ENCODE peak calls at places on chromosome 20, in six cellular contexts. Z, J, M, S, Y and K are unnamed samples.

GRCh38 chr20:58349586-58349985 is 39.4 kb upstream of the VAPB start:
- DNase-seq in M (no peak), Y (peak; percentile 94), S (no peak), J (no peak), Z (no peak), K (no peak)

GRCh38 chr20:33791959-33792597 is 19.1 kb upstream of the CHMP4B start:
- DNase-seq in Y (peak; percentile 62), J (no peak), M (peak; percentile 43), Z (peak; percentile 59), S (no peak), K (no peak)

GRCh38 chr20:7650481-7650880 is 289.8 kb downstream of the HAO1 start:
- DNase-seq in S (no peak), Y (peak; percentile 84), J (no peak), Z (no peak), M (peak; percentile 41), K (no peak)

GRCh38 chr20:43949741-43950618 is 35.3 kb downstream of the TOX2 start:
- DNase-seq in M (no peak), S (no peak), Y (no peak), J (no peak), Z (no peak), K (no peak)

GRCh38 chr20:19726126-19726525 is 31.9 kb upstream of the RIN2 start:
- DNase-seq in M (no peak), Y (peak; percentile 59), Z (no peak), S (no peak), J (no peak), K (no peak)

GRCh38 chr20:20732641-20733040 is 20.2 kb upstream of the RALGAPA2 start:
- DNase-seq in M (no peak), J (no peak), S (no peak), Z (no peak), Y (no peak), K (no peak)

GRCh38 chr20:51541189-51542032 is 1.1 kb downstream of the NFATC2 start:
- DNase-seq in S (peak; percentile 73), Y (no peak), J (peak; percentile 85), M (peak; percentile 92), Z (peak; percentile 83), K (no peak)

GRCh38 chr20:19964289-19965263 is 52.6 kb upstream of the NAA20 start:
- DNase-seq in S (no peak), M (no peak), Z (peak; percentile 81), J (peak; percentile 73), Y (peak; percentile 83), K (no peak)

GRCh38 chr20:11054266-11055025 is 380.6 kb upstream of the JAG1 start:
- DNase-seq in Y (no peak), J (no peak), S (no peak), Z (no peak), M (no peak), K (no peak)

GRCh38 chr20:44601801-44602204 is 19.4 kb downstream of the PKIG start:
- DNase-seq in J (no peak), Y (no peak), S (no peak), M (peak; percentile 88), Z (peak; percentile 34), K (no peak)

GRCh38 chr20:38098952-38099351 is 65.4 kb downstream of the RPRD1B start:
- DNase-seq in S (no peak), Z (no peak), M (no peak), Y (no peak), J (no peak), K (no peak)

GRCh38 chr20:18702736-18703135 is 110.8 kb upstream of the SCP2D1 start:
- DNase-seq in M (peak; percentile 6), Z (no peak), J (no peak), Y (no peak), S (no peak), K (no peak)

GRCh38 chr20:6818033-6818808 is 50.7 kb downstream of the BMP2 start:
- DNase-seq in M (no peak), Y (no peak), S (no peak), Z (no peak), J (no peak), K (no peak)

GRCh38 chr20:58485326-58485725 is 29.9 kb downstream of the APCDD1L start:
- DNase-seq in J (no peak), M (no peak), Z (no peak), S (no peak), Y (no peak), K (no peak)

GRCh38 chr20:49603209-49603627 is 35.3 kb upstream of the PTGIS start:
- DNase-seq in S (no peak), J (no peak), M (peak; percentile 37), Y (peak; percentile 43), Z (peak; percentile 59), K (no peak)

GRCh38 chr20:23867152-23867776 is 12.3 kb downstream of the CST5 start:
- DNase-seq in Z (no peak), Y (no peak), S (no peak), M (no peak), J (no peak), K (no peak)

GRCh38 chr20:62392077-62392418 is 5.1 kb downstream of the RPS21 start:
- DNase-seq in M (no peak), Z (no peak), J (no peak), S (no peak), Y (no peak), K (no peak)

GRCh38 chr20:62391165-62392076 is 4.5 kb downstream of the RPS21 start:
- DNase-seq in M (no peak), J (no peak), Y (no peak), S (no peak), Z (no peak), K (no peak)

GRCh38 chr20:62388839-62389600 is 2.1 kb downstream of the RPS21 start:
- DNase-seq in Z (no peak), J (no peak), S (no peak), Y (no peak), M (no peak), K (no peak)

GRCh38 chr20:62389601-62390087 is 2.7 kb downstream of the RPS21 start:
- DNase-seq in Z (no peak), J (no peak), Y (no peak), S (no peak), M (no peak), K (no peak)

GRCh38 chr20:62390306-62391164 is 3.6 kb downstream of the RPS21 start:
- DNase-seq in S (no peak), Z (no peak), Y (no peak), J (no peak), M (no peak), K (no peak)
- H3K36me3 ChIP-seq in S (peaks cover 24% of the 10 kb centered on the region), Z (peaks cover 7% of the 10 kb centered on the region), Y (peaks cover 27% of the 10 kb centered on the region), J (no peaks in the 10 kb centered on the region), M (no peaks in the 10 kb centered on the region), K (peaks cover 30% of the 10 kb centered on the region)

DNA sequence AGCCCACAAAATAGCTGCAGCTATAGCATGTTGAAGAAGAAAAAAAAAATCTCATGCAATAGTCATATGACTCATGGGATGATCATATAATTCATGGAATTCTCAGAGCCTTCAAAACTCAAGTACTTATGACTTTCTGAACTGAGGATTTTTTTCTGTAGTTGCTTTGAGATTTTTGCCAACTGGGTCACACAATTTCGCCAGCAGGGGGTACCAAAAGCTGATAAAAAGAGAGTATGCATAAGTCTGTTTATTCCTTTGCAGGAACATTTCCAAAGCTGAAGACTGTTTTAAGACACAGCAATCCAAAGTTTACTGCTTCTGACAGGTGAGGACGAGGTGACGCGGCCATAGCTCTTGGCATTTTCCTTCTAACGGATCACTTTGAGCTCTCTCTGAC is 586.1 kb upstream of the CHD6 start:
- DNase-seq in S (no peak), J (no peak), Z (peak; percentile 39), M (peak; percentile 19), Y (no peak), K (no peak)
- TF ChIP-seq CTCF in S (no peak), J (no peak), Z (peak; percentile 47), M (peak; percentile 35), Y (peak; percentile 14), K (no peak)

GRCh38 chr20:34922654-34923381 is 32.8 kb downstream of the GSS start:
- DNase-seq in S (no peak), Y (peak; percentile 95), J (peak; percentile 34), Z (no peak), M (peak; percentile 28), K (no peak)
- H3K36me3 ChIP-seq in S (peaks cover 41% of the 10 kb centered on the region), Y (peaks cover 59% of the 10 kb centered on the region), J (no peaks in the 10 kb centered on the region), Z (no peaks in the 10 kb centered on the region), M (no peaks in the 10 kb centered on the region), K (no peaks in the 10 kb centered on the region)

DNA sequence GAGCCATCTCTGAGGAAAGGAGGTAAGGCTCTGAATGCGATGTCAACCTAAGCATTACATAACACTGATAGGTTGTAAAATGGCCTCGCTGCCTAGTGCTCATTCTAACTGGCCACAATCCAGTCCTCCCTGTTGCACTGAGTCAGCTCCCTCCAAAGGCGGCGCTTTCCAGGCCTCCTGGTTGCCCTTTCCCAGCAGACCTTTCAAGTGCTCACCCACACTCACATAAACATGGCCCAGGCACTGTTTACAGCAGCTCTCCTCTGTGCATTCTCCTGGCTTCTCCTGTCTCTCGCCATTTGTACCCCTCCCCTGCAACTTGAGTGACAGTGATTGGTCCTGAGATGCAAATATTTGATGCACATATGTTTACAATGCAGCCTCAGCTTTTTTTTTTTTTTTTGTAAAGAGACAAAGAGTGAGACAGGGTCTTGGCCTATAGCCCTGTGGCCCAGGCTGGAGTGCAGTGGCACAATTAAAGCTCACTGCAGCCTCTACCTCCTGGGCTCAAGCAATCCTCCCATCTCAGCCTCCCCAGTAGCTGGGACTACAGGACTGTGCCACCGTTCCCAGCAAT is 36.8 kb upstream of the PRND start:
- DNase-seq in Y (peak; percentile 61), J (no peak), S (no peak), M (no peak), Z (peak; percentile 34), K (no peak)
- TF ChIP-seq CTCF in Y (peak; percentile 16), J (no peak), S (no peak), M (no peak), Z (no peak), K (no peak)

DNA sequence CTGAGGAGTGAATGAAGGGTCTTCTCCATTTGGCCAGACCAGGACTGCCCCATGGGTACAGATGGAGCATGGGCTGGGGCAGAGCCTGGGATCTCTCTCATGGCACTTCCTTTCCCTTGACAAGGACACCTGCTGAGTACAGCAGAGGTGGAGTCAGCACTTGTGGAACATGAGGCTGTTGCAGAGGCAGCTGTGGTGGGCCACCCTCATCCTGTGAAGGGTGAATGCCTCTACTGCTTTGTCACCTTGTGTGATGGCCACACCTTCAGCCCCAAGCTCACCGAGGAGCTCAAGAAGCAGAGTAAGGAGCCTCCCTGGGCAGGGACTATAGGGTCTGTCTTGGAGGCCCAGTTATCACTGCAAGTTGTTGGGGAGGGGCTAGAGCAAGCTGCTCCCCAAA is 29.6 kb downstream of the GSS start:
- DNase-seq in Z (no peak), S (no peak), J (no peak), Y (no peak), M (no peak), K (no peak)
- H3K36me3 ChIP-seq in Z (no peaks in the 10 kb centered on the region), S (peaks cover 49% of the 10 kb centered on the region), J (no peaks in the 10 kb centered on the region), Y (peaks cover 63% of the 10 kb centered on the region), M (no peaks in the 10 kb centered on the region), K (no peaks in the 10 kb centered on the region)

GRCh38 chr20:63224272-63225081 is 8.5 kb upstream of the YTHDF1 start:
- DNase-seq in J (no peak), M (peak; percentile 31), Z (peak; percentile 66), Y (peak; percentile 68), S (no peak), K (no peak)
- TF ChIP-seq CTCF in J (no peak), M (no peak), Z (peak; percentile 13), Y (peak; percentile 53), S (no peak), K (no peak)